ENCODE peak calls at places on chromosomes 5 and 9, in four cellular contexts. W, C, V and Q are unnamed samples.

GRCh38 chr5:125056641-125057345 is 310.4 kb upstream of the ZNF608 start:
- DNase-seq in C (no peak), W (no peak), V (no peak), Q (no peak)

GRCh38 chr9:97525451-97525850 is 24.0 kb downstream of the TMOD1 start:
- DNase-seq in C (no peak), W (no peak), V (peak; percentile 64), Q (no peak)

GRCh38 chr5:17189381-17190036 is 27.9 kb upstream of the BASP1 start:
- DNase-seq in C (peak; percentile 95), W (peak; percentile 75), V (peak; percentile 86), Q (peak; percentile 46)

GRCh38 chr5:10701567-10702039 is 59.4 kb downstream of the DAP start:
- DNase-seq in C (no peak), V (peak; percentile 71), W (peak; percentile 29), Q (no peak)

GRCh38 chr5:112390327-112390726 is 28.8 kb downstream of the EPB41L4A start:
- DNase-seq in W (peak; percentile 59), C (no peak), V (no peak), Q (no peak)

GRCh38 chr5:157463081-157463480 is 3.1 kb downstream of the NIPAL4 start:
- DNase-seq in W (no peak), C (no peak), V (no peak), Q (no peak)

GRCh38 chr5:175478384-175479124 is at the start of gene SFXN1:
- DNase-seq in W (peak; percentile 87), C (no peak), V (peak; percentile 68), Q (peak; percentile 43)

GRCh38 chr5:23494558-23494957 is 12.9 kb upstream of the PRDM9 start:
- DNase-seq in C (no peak), W (no peak), V (no peak), Q (no peak)

GRCh38 chr5:148290271-148291195 is 21.7 kb upstream of the SPINK7 start:
- DNase-seq in W (no peak), V (peak; percentile 19), C (no peak), Q (no peak)

GRCh38 chr5:142819292-142819691 is 49.1 kb downstream of the ARHGAP26 start:
- DNase-seq in V (no peak), W (no peak), C (no peak), Q (no peak)

GRCh38 chr5:78648359-78649219 is at the start of gene LHFPL2:
- DNase-seq in C (no peak), V (peak; percentile 68), W (peak; percentile 63), Q (no peak)

GRCh38 chr5:125140220-125140619 is 393.8 kb upstream of the ZNF608 start:
- DNase-seq in V (peak; percentile 45), C (no peak), W (no peak), Q (no peak)

GRCh38 chr5:130222638-130223037 is 318.4 kb downstream of the CHSY3 start:
- DNase-seq in C (no peak), V (no peak), W (no peak), Q (no peak)

GRCh38 chr9:121138973-121139372 is 62.7 kb downstream of the RAB14 start:
- DNase-seq in C (no peak), W (no peak), V (no peak), Q (no peak)

GRCh38 chr5:138109463-138110265 is 25.8 kb downstream of the WNT8A start:
- DNase-seq in C (no peak), W (no peak), V (peak; percentile 2), Q (no peak)

GRCh38 chr5:127187711-127188110 is 102.9 kb upstream of the MEGF10 start:
- DNase-seq in C (no peak), V (no peak), W (no peak), Q (no peak)

GRCh38 chr5:86463339-86463738 is 154.4 kb upstream of the COX7C start:
- DNase-seq in W (no peak), V (no peak), C (no peak), Q (no peak)

GRCh38 chr5:180296778-180297177 is 4.9 kb upstream of the MAPK9 start:
- DNase-seq in V (peak; percentile 13), C (no peak), W (no peak), Q (no peak)

GRCh38 chr9:6930827-6931226 is 173.1 kb downstream of the KDM4C start:
- DNase-seq in C (no peak), V (peak; percentile 72), W (no peak), Q (no peak)

GRCh38 chr5:77359231-77359630 is 132.9 kb downstream of the WDR41 start:
- DNase-seq in C (no peak), V (no peak), W (no peak), Q (no peak)

GRCh38 chr5:133827001-133827400 is 141.4 kb downstream of the C5orf15 start:
- DNase-seq in V (no peak), C (no peak), W (peak; percentile 70), Q (no peak)

GRCh38 chr9:122389799-122390481 is 19.1 kb downstream of the PTGS1 start:
- DNase-seq in V (no peak), W (no peak), C (no peak), Q (no peak)

GRCh38 chr5:81590498-81591384 is 160.2 kb downstream of the SSBP2 start:
- DNase-seq in W (no peak), C (no peak), V (peak; percentile 10), Q (no peak)